ENCODE peak calls at places on chromosomes 11 and 22, in seven cellular contexts. One of them, this sample, is unnamed.

GRCh38 chr11:61898247-61898582 is 6.9 kb upstream of the FADS3 start:
- DNase-seq in pancreas: no peak
- DNase-seq in spleen: no peak
- DNase-seq in psoas muscle: no peak
- DNase-seq in left ventricle myocardium inferior: no peak
- DNase-seq in cardiac muscle cell: no peak
- DNase-seq in IMR-90: no peak
- DNase-seq in this sample: no peak

GRCh38 chr11:63556404-63556803 is 6.8 kb downstream of the PLAAT2 start:
- DNase-seq in pancreas: no peak
- DNase-seq in spleen: no peak
- DNase-seq in psoas muscle: no peak
- DNase-seq in left ventricle myocardium inferior: no peak
- DNase-seq in cardiac muscle cell: no peak
- DNase-seq in IMR-90: no peak
- DNase-seq in this sample: no peak

GRCh38 chr11:69588270-69588669 is 52.7 kb upstream of the CCND1 start:
- DNase-seq in pancreas: no peak
- DNase-seq in spleen: no peak
- DNase-seq in psoas muscle: no peak
- DNase-seq in left ventricle myocardium inferior: no peak
- DNase-seq in cardiac muscle cell: peak; percentile 51
- DNase-seq in IMR-90: peak; percentile 87
- DNase-seq in this sample: no peak

GRCh38 chr22:38971202-38971601 is 10.9 kb upstream of the APOBEC3B start:
- DNase-seq in pancreas: no peak
- DNase-seq in spleen: no peak
- DNase-seq in psoas muscle: no peak
- DNase-seq in left ventricle myocardium inferior: no peak
- DNase-seq in cardiac muscle cell: no peak
- DNase-seq in IMR-90: no peak
- DNase-seq in this sample: no peak

GRCh38 chr11:38900156-38900679 is 2302.2 kb upstream of the RAG2 start:
- DNase-seq in pancreas: no peak
- DNase-seq in spleen: no peak
- DNase-seq in psoas muscle: no peak
- DNase-seq in left ventricle myocardium inferior: no peak
- DNase-seq in cardiac muscle cell: no peak
- DNase-seq in IMR-90: no peak
- DNase-seq in this sample: no peak

GRCh38 chr11:7657306-7658025 is 15.8 kb downstream of the CYB5R2 start:
- DNase-seq in pancreas: no peak
- DNase-seq in spleen: no peak
- DNase-seq in psoas muscle: peak; percentile 55
- DNase-seq in left ventricle myocardium inferior: no peak
- DNase-seq in cardiac muscle cell: peak; percentile 84
- DNase-seq in IMR-90: peak; percentile 68
- DNase-seq in this sample: peak; percentile 63

GRCh38 chr22:41341990-41342389 is 39.8 kb upstream of the TEF start:
- DNase-seq in pancreas: no peak
- DNase-seq in spleen: no peak
- DNase-seq in psoas muscle: no peak
- DNase-seq in left ventricle myocardium inferior: no peak
- DNase-seq in cardiac muscle cell: no peak
- DNase-seq in IMR-90: peak; percentile 36
- DNase-seq in this sample: no peak

GRCh38 chr11:1782831-1783724 is 19.4 kb upstream of the CTSD start:
- DNase-seq in pancreas: no peak
- DNase-seq in spleen: no peak
- DNase-seq in psoas muscle: no peak
- DNase-seq in left ventricle myocardium inferior: no peak
- DNase-seq in cardiac muscle cell: no peak
- DNase-seq in IMR-90: peak; percentile 52
- DNase-seq in this sample: no peak

GRCh38 chr11:104320956-104321355 is 157.0 kb upstream of the PDGFD start:
- DNase-seq in pancreas: no peak
- DNase-seq in spleen: no peak
- DNase-seq in psoas muscle: no peak
- DNase-seq in left ventricle myocardium inferior: no peak
- DNase-seq in cardiac muscle cell: no peak
- DNase-seq in IMR-90: no peak
- DNase-seq in this sample: no peak

DNA sequence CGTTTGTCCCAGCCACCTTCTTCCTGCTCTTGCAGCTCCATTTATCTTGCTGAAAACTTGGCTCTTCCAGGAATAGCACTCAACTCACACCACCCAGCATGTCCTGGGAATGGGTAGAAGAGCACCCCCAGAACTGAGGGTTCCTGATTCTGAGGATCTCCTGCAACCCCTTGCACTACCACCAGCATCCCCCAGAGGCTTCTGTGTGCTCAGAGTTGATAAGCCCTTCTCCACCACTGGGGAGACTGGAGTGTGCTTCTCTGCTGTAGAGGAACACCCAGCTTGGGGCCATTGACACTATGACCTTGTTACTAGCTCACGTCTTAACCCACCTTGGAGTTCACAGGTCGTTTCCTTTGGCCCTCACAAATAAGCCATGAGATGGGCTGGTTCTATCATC is 121.0 kb downstream of the GRIK4 start:
- DNase-seq in pancreas: no peak
- DNase-seq in spleen: no peak
- DNase-seq in psoas muscle: no peak
- DNase-seq in left ventricle myocardium inferior: no peak
- DNase-seq in cardiac muscle cell: no peak
- DNase-seq in IMR-90: no peak
- DNase-seq in this sample: no peak
- TF ChIP-seq CTCF in pancreas: no peak
- TF ChIP-seq CTCF in spleen: no peak
- TF ChIP-seq CTCF in psoas muscle: no peak
- TF ChIP-seq CTCF in left ventricle myocardium inferior: no peak
- TF ChIP-seq CTCF in cardiac muscle cell: peak; percentile 3
- TF ChIP-seq CTCF in IMR-90: no peak
- TF ChIP-seq CTCF in this sample: no peak

GRCh38 chr22:22424210-22424800 is 84.2 kb downstream of the ZNF280B start:
- DNase-seq in pancreas: no peak
- DNase-seq in spleen: no peak
- DNase-seq in psoas muscle: no peak
- DNase-seq in left ventricle myocardium inferior: no peak
- DNase-seq in cardiac muscle cell: peak; percentile 5
- DNase-seq in IMR-90: no peak
- DNase-seq in this sample: no peak

GRCh38 chr22:22420580-22420979 is 88.0 kb downstream of the ZNF280B start:
- DNase-seq in pancreas: no peak
- DNase-seq in spleen: no peak
- DNase-seq in psoas muscle: no peak
- DNase-seq in left ventricle myocardium inferior: no peak
- DNase-seq in cardiac muscle cell: no peak
- DNase-seq in IMR-90: no peak
- DNase-seq in this sample: no peak

GRCh38 chr22:22421392-22421791 is 87.2 kb downstream of the ZNF280B start:
- DNase-seq in pancreas: no peak
- DNase-seq in spleen: no peak
- DNase-seq in psoas muscle: no peak
- DNase-seq in left ventricle myocardium inferior: no peak
- DNase-seq in cardiac muscle cell: no peak
- DNase-seq in IMR-90: no peak
- DNase-seq in this sample: no peak

GRCh38 chr22:22423681-22424080 is 84.9 kb downstream of the ZNF280B start:
- DNase-seq in pancreas: no peak
- DNase-seq in spleen: no peak
- DNase-seq in psoas muscle: no peak
- DNase-seq in left ventricle myocardium inferior: no peak
- DNase-seq in cardiac muscle cell: no peak
- DNase-seq in IMR-90: no peak
- DNase-seq in this sample: no peak

DNA sequence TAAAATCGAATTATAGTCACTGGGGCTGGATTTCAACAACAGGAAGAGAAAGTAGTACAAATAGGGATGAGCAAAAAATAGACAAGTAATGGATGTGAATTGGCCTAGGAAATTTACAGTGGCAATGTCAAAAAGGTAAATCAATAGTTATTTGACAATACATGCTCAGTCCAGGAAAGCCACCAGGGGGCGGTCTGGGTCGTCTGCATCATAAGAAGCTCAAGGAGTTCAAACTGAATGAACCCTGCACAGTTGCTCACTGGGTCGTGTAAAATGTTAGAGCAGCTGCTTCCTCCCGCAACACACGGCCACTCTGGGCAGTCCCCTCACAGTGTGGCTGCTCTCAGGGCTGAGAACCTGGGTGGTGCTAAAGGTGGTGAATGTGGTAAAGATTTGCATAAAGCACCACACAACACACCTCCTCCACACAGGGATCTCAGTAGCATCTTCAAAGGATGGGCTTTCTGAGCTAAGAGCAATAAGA is 85.9 kb downstream of the ZNF280B start:
- DNase-seq in pancreas: peak; percentile 61
- DNase-seq in spleen: peak; percentile 93
- DNase-seq in psoas muscle: peak; percentile 46
- DNase-seq in left ventricle myocardium inferior: peak; percentile 59
- DNase-seq in cardiac muscle cell: peak; percentile 71
- DNase-seq in IMR-90: peak; percentile 48
- DNase-seq in this sample: peak; percentile 85
- H3K4me1 ChIP-seq in pancreas: no peaks in the 10 kb centered on the region
- H3K4me1 ChIP-seq in spleen: peaks cover 60% of the 10 kb centered on the region
- H3K4me1 ChIP-seq in psoas muscle: no peaks in the 10 kb centered on the region
- H3K4me1 ChIP-seq in left ventricle myocardium inferior: no peaks in the 10 kb centered on the region
- H3K4me1 ChIP-seq in cardiac muscle cell: no peaks in the 10 kb centered on the region
- H3K4me1 ChIP-seq in IMR-90: no peaks in the 10 kb centered on the region
- H3K4me1 ChIP-seq in this sample: no peaks in the 10 kb centered on the region

GRCh38 chr22:31345331-31346254 is 553 bp downstream of the PATZ1 start:
- DNase-seq in pancreas: peak; percentile 88
- DNase-seq in spleen: peak; percentile 96
- DNase-seq in psoas muscle: peak; percentile 89
- DNase-seq in left ventricle myocardium inferior: peak; percentile 88
- DNase-seq in cardiac muscle cell: peak; percentile 91
- DNase-seq in IMR-90: peak; percentile 83
- DNase-seq in this sample: peak; percentile 88
- TF ChIP-seq CTCF in pancreas: peak; percentile 84
- TF ChIP-seq CTCF in spleen: peak; percentile 87
- TF ChIP-seq CTCF in psoas muscle: peak; percentile 80
- TF ChIP-seq CTCF in left ventricle myocardium inferior: peak; percentile 84
- TF ChIP-seq CTCF in cardiac muscle cell: peak; percentile 71
- TF ChIP-seq CTCF in IMR-90: peak; percentile 86
- TF ChIP-seq CTCF in this sample: peak; percentile 83

DNA sequence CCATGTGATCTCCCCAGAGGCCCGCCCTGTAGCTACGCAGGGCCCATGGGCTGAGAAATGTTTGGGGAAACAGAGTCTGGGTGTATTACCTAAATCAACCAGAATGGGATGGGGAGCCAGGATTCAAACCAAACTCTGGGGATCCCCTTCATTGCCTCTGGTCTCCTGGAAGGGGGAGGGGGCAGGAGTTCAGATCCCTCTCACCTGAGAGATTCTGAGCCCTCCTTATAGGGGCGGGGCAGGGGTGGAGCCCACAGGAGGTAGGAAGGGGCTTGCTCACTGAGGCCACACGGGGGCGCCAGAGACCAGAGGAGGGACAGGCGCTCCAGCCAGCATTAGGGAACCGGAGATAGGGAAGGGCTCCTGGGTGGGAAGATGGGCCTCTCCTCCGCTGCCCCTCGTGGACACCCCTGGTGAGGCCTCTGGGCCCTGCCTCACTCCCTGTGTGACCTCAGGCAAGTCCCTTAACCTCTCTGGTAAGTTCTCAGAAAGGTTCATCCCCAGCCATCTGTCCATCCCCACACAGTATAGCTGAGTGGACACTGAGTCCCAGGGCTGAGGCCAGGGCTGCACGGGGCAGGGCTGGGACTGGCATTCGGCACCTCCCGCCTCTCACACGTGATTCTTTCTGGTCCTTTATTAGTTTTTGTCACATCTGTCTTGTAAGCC is 2.7 kb upstream of the CDC42BPG start:
- DNase-seq in pancreas: peak; percentile 98
- DNase-seq in spleen: peak; percentile 99
- DNase-seq in psoas muscle: peak; percentile 93
- DNase-seq in left ventricle myocardium inferior: peak; percentile 91
- DNase-seq in cardiac muscle cell: peak; percentile 92
- DNase-seq in IMR-90: peak; percentile 80
- DNase-seq in this sample: peak; percentile 94
- H3K4me1 ChIP-seq in pancreas: peaks cover 14% of the 10 kb centered on the region
- H3K4me1 ChIP-seq in spleen: peaks cover 91% of the 10 kb centered on the region
- H3K4me1 ChIP-seq in psoas muscle: peaks cover 41% of the 10 kb centered on the region
- H3K4me1 ChIP-seq in left ventricle myocardium inferior: peaks cover 64% of the 10 kb centered on the region
- H3K4me1 ChIP-seq in cardiac muscle cell: peaks cover 6% of the 10 kb centered on the region
- H3K4me1 ChIP-seq in IMR-90: peaks cover 20% of the 10 kb centered on the region
- H3K4me1 ChIP-seq in this sample: peaks cover 45% of the 10 kb centered on the region

GRCh38 chr11:31883435-31883834 is 72.3 kb upstream of the PAX6 start:
- DNase-seq in pancreas: no peak
- DNase-seq in spleen: no peak
- DNase-seq in psoas muscle: no peak
- DNase-seq in left ventricle myocardium inferior: no peak
- DNase-seq in cardiac muscle cell: no peak
- DNase-seq in IMR-90: no peak
- DNase-seq in this sample: no peak
- TF ChIP-seq CTCF in pancreas: no peak
- TF ChIP-seq CTCF in spleen: no peak
- TF ChIP-seq CTCF in psoas muscle: no peak
- TF ChIP-seq CTCF in left ventricle myocardium inferior: no peak
- TF ChIP-seq CTCF in cardiac muscle cell: no peak
- TF ChIP-seq CTCF in IMR-90: no peak
- TF ChIP-seq CTCF in this sample: no peak

This sample was measured in mucosa of descending colon.